ENCODE peak calls at places on chromosomes 7 and 10, in ten cellular contexts. X is Right ventricle myocardium superior; Y is left ventricle myocardium superior; B is gastrocnemius medialis; G is lower lobe of right lung; I is IMR-90; V is mucosa of descending colon; E is gastroesophageal sphincter; O is activated CD8-positive, alpha-beta memory T cell treated with anti-CD3 and anti-CD28 coated beads, Interleukin-2, amount 10 ng/mL, durations not matched to agents 7 days and 5 days; D is CD4-positive, CD25-positive, alpha-beta regulatory T cell. M is an unnamed sample.

GRCh38 chr7:114710495-114710894 is 211.4 kb upstream of the MDFIC start:
- ATAC-seq in X (no peak), E (no peak), G (no peak), O (no peak), B (no peak), I (no peak), V (no peak), Y (no peak), D (no peak), M (no peak)

GRCh38 chr7:954330-955238 is at the start of gene ADAP1:
- ATAC-seq in O (peak), D (peak), E (peak), V (peak), Y (peak), X (peak), G (peak), B (no peak), I (peak), M (peak)

GRCh38 chr10:68348265-68348741 is 15.6 kb upstream of the PBLD start:
- ATAC-seq in G (peak), Y (peak), V (peak), E (no peak), X (no peak), O (peak), B (peak), I (peak), D (peak), M (peak)

GRCh38 chr7:157397751-157398691 is 61.2 kb downstream of the DNAJB6 start:
- ATAC-seq in V (peak), X (peak), E (peak), O (peak), B (peak), D (no peak), Y (peak), G (peak), I (peak), M (no peak)

GRCh38 chr10:6328708-6329423 is 126.1 kb downstream of the PFKFB3 start:
- ATAC-seq in G (peak), I (no peak), B (peak), X (no peak), V (no peak), E (no peak), O (no peak), D (no peak), Y (no peak), M (no peak)

GRCh38 chr7:117774943-117775342 is 98.3 kb downstream of the CTTNBP2 start:
- ATAC-seq in I (no peak), X (peak), B (no peak), Y (no peak), O (no peak), D (no peak), G (no peak), V (no peak), E (no peak), M (no peak)

GRCh38 chr7:112190120-112190519 is 16.1 kb downstream of the DOCK4 start:
- ATAC-seq in O (no peak), B (no peak), I (no peak), E (no peak), V (no peak), Y (no peak), D (no peak), G (no peak), X (no peak), M (no peak)

GRCh38 chr7:157498690-157499089 is 161.9 kb downstream of the DNAJB6 start:
- ATAC-seq in E (no peak), I (no peak), O (no peak), B (no peak), X (no peak), V (no peak), D (no peak), G (no peak), Y (no peak), M (no peak)

GRCh38 chr7:152144557-152145245 is 119.2 kb downstream of the GALNT11 start:
- ATAC-seq in O (peak), E (no peak), V (peak), Y (no peak), B (no peak), D (peak), G (no peak), X (no peak), I (no peak), M (peak)

GRCh38 chr7:26346611-26347200 is 55.0 kb downstream of the SNX10 start:
- ATAC-seq in I (no peak), D (no peak), X (no peak), B (no peak), O (no peak), Y (no peak), G (peak), E (no peak), V (peak), M (peak)

GRCh38 chr10:21989453-21990154 is 13.9 kb downstream of the DNAJC1 start:
- ATAC-seq in B (peak), X (peak), D (peak), O (peak), I (peak), V (peak), G (peak), E (peak), Y (peak), M (peak)

GRCh38 chr7:98203261-98203963 is 7.8 kb upstream of the BHLHA15 start:
- ATAC-seq in X (no peak), Y (no peak), I (no peak), V (peak), G (no peak), O (no peak), D (no peak), B (no peak), E (no peak), M (no peak)

M was measured in activated T-helper 17 cell treated with anti-CD3 and anti-CD28 coated beads, Interleukin-2, amount 50 U/mL, for 72 hours.